ENCODE peak calls at places on chromosomes 5 and 9, in seven cellular contexts. One of them, this sample, is unnamed.

GRCh38 chr9:79023134-79023577 is 548.6 kb upstream of the TLE4 start:
- DNase-seq in IMR-90: peak; percentile 96
- DNase-seq in iris pigment epithelial cell: peak; percentile 93
- DNase-seq in activated CD8-positive, alpha-beta memory T cell treated with anti-CD3 and anti-CD28 coated beads for 48 hours: no peak
- DNase-seq in Caki2: peak; percentile 89
- DNase-seq in GM04504: peak; percentile 81
- DNase-seq in M059J: peak; percentile 98
- DNase-seq in this sample: peak; percentile 97

GRCh38 chr9:26326473-26327044 is 566.0 kb downstream of the CAAP1 start:
- DNase-seq in Caki2: peak; percentile 50
- DNase-seq in iris pigment epithelial cell: peak; percentile 63
- DNase-seq in activated CD8-positive, alpha-beta memory T cell treated with anti-CD3 and anti-CD28 coated beads for 48 hours: no peak
- DNase-seq in GM04504: peak; percentile 53
- DNase-seq in IMR-90: peak; percentile 81
- DNase-seq in M059J: peak; percentile 82
- DNase-seq in this sample: peak; percentile 81

GRCh38 chr9:90285946-90286345 is 356.7 kb downstream of the DIRAS2 start:
- DNase-seq in Caki2: no peak
- DNase-seq in GM04504: no peak
- DNase-seq in M059J: no peak
- DNase-seq in iris pigment epithelial cell: no peak
- DNase-seq in IMR-90: no peak
- DNase-seq in activated CD8-positive, alpha-beta memory T cell treated with anti-CD3 and anti-CD28 coated beads for 48 hours: no peak
- DNase-seq in this sample: no peak

GRCh38 chr5:153613143-153613542 is 122.7 kb downstream of the GRIA1 start:
- DNase-seq in M059J: peak; percentile 37
- DNase-seq in Caki2: no peak
- DNase-seq in activated CD8-positive, alpha-beta memory T cell treated with anti-CD3 and anti-CD28 coated beads for 48 hours: no peak
- DNase-seq in GM04504: no peak
- DNase-seq in iris pigment epithelial cell: peak; percentile 28
- DNase-seq in IMR-90: peak; percentile 52
- DNase-seq in this sample: peak; percentile 30

GRCh38 chr5:140767444-140767843 is 18.5 kb upstream of the PCDHA1 start:
- DNase-seq in M059J: no peak
- DNase-seq in Caki2: no peak
- DNase-seq in IMR-90: no peak
- DNase-seq in GM04504: no peak
- DNase-seq in iris pigment epithelial cell: no peak
- DNase-seq in activated CD8-positive, alpha-beta memory T cell treated with anti-CD3 and anti-CD28 coated beads for 48 hours: no peak
- DNase-seq in this sample: no peak

GRCh38 chr5:108461628-108462367 is 79.9 kb upstream of the FBXL17 start:
- DNase-seq in M059J: peak; percentile 18
- DNase-seq in activated CD8-positive, alpha-beta memory T cell treated with anti-CD3 and anti-CD28 coated beads for 48 hours: no peak
- DNase-seq in GM04504: peak; percentile 25
- DNase-seq in Caki2: no peak
- DNase-seq in iris pigment epithelial cell: peak; percentile 73
- DNase-seq in IMR-90: peak; percentile 72
- DNase-seq in this sample: no peak

GRCh38 chr5:173205921-173206320 is 29.1 kb downstream of the NKX2-5 start:
- DNase-seq in Caki2: no peak
- DNase-seq in GM04504: no peak
- DNase-seq in M059J: no peak
- DNase-seq in IMR-90: no peak
- DNase-seq in iris pigment epithelial cell: no peak
- DNase-seq in activated CD8-positive, alpha-beta memory T cell treated with anti-CD3 and anti-CD28 coated beads for 48 hours: no peak
- DNase-seq in this sample: no peak

GRCh38 chr9:128118971-128119665 is 8.4 kb downstream of the PTGES2 start:
- DNase-seq in IMR-90: no peak
- DNase-seq in Caki2: no peak
- DNase-seq in iris pigment epithelial cell: no peak
- DNase-seq in GM04504: no peak
- DNase-seq in activated CD8-positive, alpha-beta memory T cell treated with anti-CD3 and anti-CD28 coated beads for 48 hours: no peak
- DNase-seq in M059J: no peak
- DNase-seq in this sample: no peak

GRCh38 chr5:14672508-14673394 is 8.2 kb downstream of the OTULIN start:
- DNase-seq in IMR-90: peak; percentile 35
- DNase-seq in M059J: peak; percentile 72
- DNase-seq in iris pigment epithelial cell: no peak
- DNase-seq in Caki2: no peak
- DNase-seq in activated CD8-positive, alpha-beta memory T cell treated with anti-CD3 and anti-CD28 coated beads for 48 hours: no peak
- DNase-seq in GM04504: no peak
- DNase-seq in this sample: no peak

GRCh38 chr5:10699987-10700386 is 61.0 kb downstream of the DAP start:
- DNase-seq in IMR-90: no peak
- DNase-seq in Caki2: no peak
- DNase-seq in iris pigment epithelial cell: no peak
- DNase-seq in GM04504: no peak
- DNase-seq in M059J: no peak
- DNase-seq in activated CD8-positive, alpha-beta memory T cell treated with anti-CD3 and anti-CD28 coated beads for 48 hours: no peak
- DNase-seq in this sample: no peak

GRCh38 chr9:32502459-32502858 is 23.5 kb downstream of the RIGI start:
- DNase-seq in activated CD8-positive, alpha-beta memory T cell treated with anti-CD3 and anti-CD28 coated beads for 48 hours: no peak
- DNase-seq in GM04504: no peak
- DNase-seq in M059J: peak; percentile 93
- DNase-seq in IMR-90: peak; percentile 79
- DNase-seq in Caki2: peak; percentile 22
- DNase-seq in iris pigment epithelial cell: peak; percentile 94
- DNase-seq in this sample: no peak

GRCh38 chr5:132094393-132095076 is 20.9 kb downstream of the CSF2 start:
- DNase-seq in activated CD8-positive, alpha-beta memory T cell treated with anti-CD3 and anti-CD28 coated beads for 48 hours: no peak
- DNase-seq in Caki2: peak; percentile 96
- DNase-seq in GM04504: peak; percentile 94
- DNase-seq in M059J: peak; percentile 96
- DNase-seq in IMR-90: peak; percentile 99
- DNase-seq in iris pigment epithelial cell: peak; percentile 95
- DNase-seq in this sample: peak; percentile 86

GRCh38 chr5:65762234-65762633 is 40.2 kb downstream of the NLN start:
- DNase-seq in Caki2: no peak
- DNase-seq in activated CD8-positive, alpha-beta memory T cell treated with anti-CD3 and anti-CD28 coated beads for 48 hours: no peak
- DNase-seq in GM04504: no peak
- DNase-seq in M059J: peak; percentile 85
- DNase-seq in iris pigment epithelial cell: no peak
- DNase-seq in IMR-90: no peak
- DNase-seq in this sample: no peak

This sample was measured in kidney glomerular epithelial cell.